ENCODE peak calls at places on chromosomes 4 and X, in six cellular contexts. N, B, Z, X, U and F are unnamed samples.

GRCh38 chrX:56813318-56813837 is 84.3 kb downstream of the NBDY start:
- DNase-seq in U (no peak), B (no peak), X (peak; percentile 96), N (peak; percentile 81), Z (peak; percentile 86), F (no peak)

GRCh38 chrX:94252204-94252603 is 578.2 kb downstream of the FAM133A start:
- DNase-seq in N (no peak), X (no peak), U (no peak), Z (no peak), B (no peak), F (no peak)

GRCh38 chr4:128177376-128177959 is 110.1 kb downstream of the PGRMC2 start:
- DNase-seq in B (no peak), U (no peak), Z (no peak), X (peak; percentile 40), N (peak; percentile 35), F (no peak)

GRCh38 chr4:77201343-77201742 is 44.3 kb downstream of the CCNG2 start:
- DNase-seq in N (no peak), X (peak; percentile 80), U (no peak), B (no peak), Z (no peak), F (no peak)

GRCh38 chr4:84171871-84172270 is 327.2 kb downstream of the NKX6-1 start:
- DNase-seq in Z (no peak), X (peak; percentile 15), N (no peak), B (no peak), U (no peak), F (no peak)

GRCh38 chrX:80817002-80817401 is 7.3 kb upstream of the BRWD3 start:
- DNase-seq in U (no peak), X (no peak), Z (no peak), B (no peak), N (peak; percentile 15), F (no peak)

GRCh38 chrX:109926743-109927662 is 75.9 kb upstream of the TMEM164 start:
- DNase-seq in U (no peak), Z (no peak), B (no peak), X (no peak), N (no peak), F (no peak)

GRCh38 chr4:123649644-123650356 is 253.2 kb downstream of the SPRY1 start:
- DNase-seq in U (no peak), B (peak; percentile 85), N (no peak), X (peak; percentile 94), Z (peak; percentile 94), F (peak; percentile 90)

GRCh38 chr4:19776021-19776459 is 475.7 kb upstream of the SLIT2 start:
- DNase-seq in U (no peak), N (peak; percentile 97), X (peak; percentile 80), Z (peak; percentile 52), B (peak; percentile 80), F (peak; percentile 32)

GRCh38 chrX:70834587-70834986 is 73.9 kb downstream of the TEX11 start:
- DNase-seq in X (no peak), N (no peak), B (no peak), U (no peak), Z (no peak), F (no peak)

GRCh38 chr4:40607224-40607623 is 22.4 kb downstream of the RBM47 start:
- DNase-seq in U (no peak), B (no peak), Z (peak; percentile 12), X (no peak), N (no peak), F (no peak)

GRCh38 chr4:13322681-13323101 is 161.4 kb downstream of the RAB28 start:
- DNase-seq in Z (peak; percentile 91), N (no peak), B (no peak), U (no peak), X (peak; percentile 54), F (no peak)

GRCh38 chr4:38396845-38397547 is 267.0 kb upstream of the KLF3 start:
- DNase-seq in B (no peak), X (no peak), Z (no peak), U (no peak), N (no peak), F (no peak)

GRCh38 chr4:72817012-72817411 is 248.0 kb upstream of the ADAMTS3 start:
- DNase-seq in U (no peak), X (no peak), B (no peak), N (no peak), Z (no peak), F (no peak)

GRCh38 chrX:110310896-110311295 is 7.0 kb downstream of the AMMECR1 start:
- DNase-seq in N (no peak), Z (peak; percentile 1), X (no peak), B (no peak), U (no peak), F (no peak)

GRCh38 chr4:57554693-57555092 is 444.5 kb upstream of the IGFBP7 start:
- DNase-seq in X (no peak), Z (no peak), U (no peak), B (no peak), N (no peak), F (no peak)

GRCh38 chr4:111977419-111977965 is 167.8 kb upstream of the FAM241A start:
- DNase-seq in Z (no peak), U (no peak), B (no peak), X (no peak), N (no peak), F (no peak)

GRCh38 chr4:101135371-101136010 is 211.8 kb downstream of the PPP3CA start:
- DNase-seq in X (no peak), Z (no peak), N (no peak), U (no peak), B (no peak), F (no peak)

GRCh38 chrX:26889574-26889973 is 573.6 kb downstream of the PPP4R3C start:
- DNase-seq in B (no peak), N (peak; percentile 4), U (no peak), X (no peak), Z (peak; percentile 67), F (no peak)

GRCh38 chr4:4659871-4660651 is 118.2 kb upstream of the STX18 start:
- DNase-seq in N (peak; percentile 94), B (no peak), U (no peak), Z (peak; percentile 85), X (peak; percentile 70), F (no peak)

GRCh38 chr4:139403457-139403856 is 50.5 kb upstream of the RAB33B start:
- DNase-seq in U (no peak), N (no peak), X (no peak), B (no peak), Z (no peak), F (no peak)

GRCh38 chrX:30343206-30343605 is 34.0 kb upstream of the NR0B1 start:
- DNase-seq in U (no peak), Z (no peak), N (no peak), B (no peak), X (no peak), F (no peak)

GRCh38 chr4:81084029-81084428 is 53.5 kb downstream of the BMP3 start:
- DNase-seq in X (peak; percentile 68), N (no peak), U (no peak), Z (peak; percentile 41), B (no peak), F (no peak)

GRCh38 chr4:74624351-74625151 is 169.8 kb downstream of the BTC start:
- DNase-seq in B (no peak), U (no peak), X (peak; percentile 88), Z (peak; percentile 92), N (peak; percentile 89), F (no peak)

GRCh38 chrX:16433021-16433420 is 216.9 kb upstream of the S100G start:
- DNase-seq in Z (no peak), N (no peak), U (no peak), B (no peak), X (no peak), F (no peak)

GRCh38 chrX:71998836-71999509 is 88.3 kb downstream of the NHSL2 start:
- DNase-seq in N (peak; percentile 4), Z (no peak), B (peak; percentile 27), X (no peak), U (peak; percentile 23), F (no peak)

GRCh38 chr4:3786196-3786869 is 20.1 kb downstream of the ADRA2C start:
- DNase-seq in U (no peak), N (peak; percentile 25), X (no peak), Z (no peak), B (no peak), F (peak; percentile 92)